ENCODE peak calls at places on chromosomes 11 and 22, in nine cellular contexts. One of them, this sample, is unnamed. For H3K36me3, the result is how much of the 10 kb centered on the place peaks cover.

GRCh38 chr11:82229346-82229745 is 504.3 kb downstream of the FAM181B start:
- DNase-seq in neural progenitor cell: peak
- DNase-seq in HCT116: no peak
- DNase-seq in PC-3: peak
- DNase-seq in SK-N-SH: peak
- DNase-seq in GM23338: peak
- DNase-seq in MM.1S: peak
- DNase-seq in GM23248: peak
- DNase-seq in hepatocyte: peak
- DNase-seq in this sample: peak

GRCh38 chr22:42793848-42794405 is 63.1 kb downstream of the ARFGAP3 start:
- DNase-seq in neural progenitor cell: no peak
- DNase-seq in HCT116: no peak
- DNase-seq in PC-3: no peak
- DNase-seq in SK-N-SH: no peak
- DNase-seq in GM23338: no peak
- DNase-seq in MM.1S: no peak
- DNase-seq in GM23248: no peak
- DNase-seq in hepatocyte: no peak
- DNase-seq in this sample: no peak

GRCh38 chr11:91194551-91194950 is 971.7 kb upstream of the CHORDC1 start:
- DNase-seq in neural progenitor cell: no peak
- DNase-seq in HCT116: no peak
- DNase-seq in PC-3: no peak
- DNase-seq in SK-N-SH: no peak
- DNase-seq in GM23338: no peak
- DNase-seq in MM.1S: no peak
- DNase-seq in GM23248: no peak
- DNase-seq in hepatocyte: no peak
- DNase-seq in this sample: no peak

GRCh38 chr11:61777234-61778090 is 14.9 kb downstream of the TMEM258 start:
- DNase-seq in neural progenitor cell: no peak
- DNase-seq in HCT116: no peak
- DNase-seq in PC-3: no peak
- DNase-seq in SK-N-SH: peak
- DNase-seq in GM23338: peak
- DNase-seq in MM.1S: no peak
- DNase-seq in GM23248: peak
- DNase-seq in hepatocyte: no peak
- DNase-seq in this sample: no peak

GRCh38 chr11:19988598-19988997 is 171.7 kb downstream of the DBX1 start:
- DNase-seq in neural progenitor cell: peak
- DNase-seq in HCT116: peak
- DNase-seq in PC-3: peak
- DNase-seq in SK-N-SH: no peak
- DNase-seq in GM23338: peak
- DNase-seq in MM.1S: no peak
- DNase-seq in GM23248: peak
- DNase-seq in hepatocyte: peak
- DNase-seq in this sample: no peak

GRCh38 chr11:73271936-73272679 is at the start of gene P2RY6:
- DNase-seq in neural progenitor cell: no peak
- DNase-seq in HCT116: no peak
- DNase-seq in PC-3: peak
- DNase-seq in SK-N-SH: peak
- DNase-seq in GM23338: peak
- DNase-seq in MM.1S: peak
- DNase-seq in GM23248: peak
- DNase-seq in hepatocyte: peak
- DNase-seq in this sample: no peak

GRCh38 chr22:49328630-49329405 is 498.9 kb downstream of the BRD1 start:
- DNase-seq in neural progenitor cell: no peak
- DNase-seq in HCT116: no peak
- DNase-seq in PC-3: no peak
- DNase-seq in SK-N-SH: no peak
- DNase-seq in GM23338: no peak
- DNase-seq in MM.1S: no peak
- DNase-seq in GM23248: no peak
- DNase-seq in hepatocyte: no peak
- DNase-seq in this sample: no peak

GRCh38 chr11:84384637-84385227 is 1098.6 kb upstream of the CCDC90B start:
- DNase-seq in neural progenitor cell: peak
- DNase-seq in HCT116: no peak
- DNase-seq in PC-3: peak
- DNase-seq in SK-N-SH: peak
- DNase-seq in GM23338: peak
- DNase-seq in MM.1S: peak
- DNase-seq in GM23248: peak
- DNase-seq in hepatocyte: peak
- DNase-seq in this sample: peak

GRCh38 chr11:72000591-72000867 is 1.8 kb downstream of the IL18BP start:
- DNase-seq in neural progenitor cell: no peak
- DNase-seq in HCT116: no peak
- DNase-seq in PC-3: no peak
- DNase-seq in SK-N-SH: no peak
- DNase-seq in GM23338: no peak
- DNase-seq in MM.1S: no peak
- DNase-seq in GM23248: no peak
- DNase-seq in hepatocyte: no peak
- DNase-seq in this sample: no peak
- H3K36me3 ChIP-seq in neural progenitor cell: under half
- H3K36me3 ChIP-seq in HCT116: under half
- H3K36me3 ChIP-seq in PC-3: under half
- H3K36me3 ChIP-seq in SK-N-SH: half or more
- H3K36me3 ChIP-seq in GM23338: under half
- H3K36me3 ChIP-seq in MM.1S: under half
- H3K36me3 ChIP-seq in GM23248: under half
- H3K36me3 ChIP-seq in hepatocyte: under half
- H3K36me3 ChIP-seq in this sample: under half

DNA sequence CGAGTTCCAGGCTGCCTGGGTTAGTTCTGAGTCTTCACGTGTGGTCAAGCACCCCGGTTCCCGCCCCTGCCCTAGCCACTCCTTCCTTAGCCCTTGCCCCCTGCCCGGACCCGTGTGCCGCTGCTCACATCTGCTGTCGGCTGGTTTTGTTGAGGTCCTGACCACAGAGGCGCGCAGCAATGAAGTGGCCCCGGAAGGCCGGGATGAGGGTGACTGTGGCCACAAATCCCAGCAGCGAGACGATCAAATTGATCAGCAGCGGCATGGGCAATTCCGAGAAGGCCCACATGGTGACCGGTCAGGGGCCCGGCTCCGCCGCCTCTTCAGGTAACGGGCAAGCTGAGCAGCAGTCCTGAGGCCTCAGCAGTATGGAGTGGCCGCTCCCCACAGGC is 290 bp downstream of the DPAGT1 start:
- DNase-seq in neural progenitor cell: no peak
- DNase-seq in HCT116: no peak
- DNase-seq in PC-3: no peak
- DNase-seq in SK-N-SH: peak
- DNase-seq in GM23338: peak
- DNase-seq in MM.1S: peak
- DNase-seq in GM23248: no peak
- DNase-seq in hepatocyte: peak
- DNase-seq in this sample: peak
- TF ChIP-seq EZH2phosphoT487 in neural progenitor cell: no peak
- TF ChIP-seq EZH2phosphoT487 in HCT116: no peak
- TF ChIP-seq EZH2phosphoT487 in PC-3: no peak
- TF ChIP-seq EZH2phosphoT487 in SK-N-SH: no peak
- TF ChIP-seq EZH2phosphoT487 in GM23338: no peak
- TF ChIP-seq EZH2phosphoT487 in MM.1S: no peak
- TF ChIP-seq EZH2phosphoT487 in GM23248: no peak
- TF ChIP-seq EZH2phosphoT487 in hepatocyte: no peak
- TF ChIP-seq EZH2phosphoT487 in this sample: no peak

DNA sequence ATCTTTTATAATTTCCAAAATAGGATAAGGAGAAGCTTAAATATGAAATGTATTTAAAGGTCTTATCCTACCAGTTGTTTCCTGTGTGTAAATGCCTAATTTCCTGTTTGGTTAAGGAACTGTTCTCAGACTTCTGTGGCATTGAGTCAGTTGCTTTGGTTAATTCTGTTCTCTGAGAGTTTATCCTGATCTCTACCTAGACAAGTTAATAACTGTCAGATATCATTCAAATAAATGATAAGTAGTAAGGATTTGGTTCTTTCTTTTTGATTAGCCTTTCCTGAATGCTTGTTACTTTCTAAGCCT is 39.5 kb downstream of the CTNND1 start:
- DNase-seq in neural progenitor cell: no peak
- DNase-seq in HCT116: no peak
- DNase-seq in PC-3: no peak
- DNase-seq in SK-N-SH: no peak
- DNase-seq in GM23338: no peak
- DNase-seq in MM.1S: no peak
- DNase-seq in GM23248: no peak
- DNase-seq in hepatocyte: no peak
- DNase-seq in this sample: peak
- H3K36me3 ChIP-seq in neural progenitor cell: under half
- H3K36me3 ChIP-seq in HCT116: under half
- H3K36me3 ChIP-seq in PC-3: half or more
- H3K36me3 ChIP-seq in SK-N-SH: under half
- H3K36me3 ChIP-seq in GM23338: under half
- H3K36me3 ChIP-seq in MM.1S: under half
- H3K36me3 ChIP-seq in GM23248: half or more
- H3K36me3 ChIP-seq in hepatocyte: under half
- H3K36me3 ChIP-seq in this sample: under half

GRCh38 chr11:115887727-115888126 is 383.5 kb upstream of the CADM1 start:
- DNase-seq in neural progenitor cell: no peak
- DNase-seq in HCT116: no peak
- DNase-seq in PC-3: no peak
- DNase-seq in SK-N-SH: no peak
- DNase-seq in GM23338: no peak
- DNase-seq in MM.1S: no peak
- DNase-seq in GM23248: no peak
- DNase-seq in hepatocyte: no peak
- DNase-seq in this sample: no peak

GRCh38 chr11:115886111-115886733 is 382.0 kb upstream of the CADM1 start:
- DNase-seq in neural progenitor cell: no peak
- DNase-seq in HCT116: no peak
- DNase-seq in PC-3: no peak
- DNase-seq in SK-N-SH: no peak
- DNase-seq in GM23338: peak
- DNase-seq in MM.1S: no peak
- DNase-seq in GM23248: no peak
- DNase-seq in hepatocyte: no peak
- DNase-seq in this sample: no peak

GRCh38 chr11:115887316-115887715 is 383.1 kb upstream of the CADM1 start:
- DNase-seq in neural progenitor cell: no peak
- DNase-seq in HCT116: no peak
- DNase-seq in PC-3: no peak
- DNase-seq in SK-N-SH: no peak
- DNase-seq in GM23338: no peak
- DNase-seq in MM.1S: no peak
- DNase-seq in GM23248: no peak
- DNase-seq in hepatocyte: no peak
- DNase-seq in this sample: no peak

GRCh38 chr11:115884800-115885445 is 380.7 kb upstream of the CADM1 start:
- DNase-seq in neural progenitor cell: no peak
- DNase-seq in HCT116: no peak
- DNase-seq in PC-3: no peak
- DNase-seq in SK-N-SH: no peak
- DNase-seq in GM23338: no peak
- DNase-seq in MM.1S: no peak
- DNase-seq in GM23248: no peak
- DNase-seq in hepatocyte: no peak
- DNase-seq in this sample: no peak

GRCh38 chr11:115885446-115885978 is 381.3 kb upstream of the CADM1 start:
- DNase-seq in neural progenitor cell: peak
- DNase-seq in HCT116: no peak
- DNase-seq in PC-3: no peak
- DNase-seq in SK-N-SH: no peak
- DNase-seq in GM23338: no peak
- DNase-seq in MM.1S: no peak
- DNase-seq in GM23248: no peak
- DNase-seq in hepatocyte: no peak
- DNase-seq in this sample: no peak
- TF ChIP-seq EZH2phosphoT487 in neural progenitor cell: no peak
- TF ChIP-seq EZH2phosphoT487 in HCT116: no peak
- TF ChIP-seq EZH2phosphoT487 in PC-3: no peak
- TF ChIP-seq EZH2phosphoT487 in SK-N-SH: no peak
- TF ChIP-seq EZH2phosphoT487 in GM23338: no peak
- TF ChIP-seq EZH2phosphoT487 in MM.1S: no peak
- TF ChIP-seq EZH2phosphoT487 in GM23248: no peak
- TF ChIP-seq EZH2phosphoT487 in hepatocyte: no peak
- TF ChIP-seq EZH2phosphoT487 in this sample: no peak

GRCh38 chr11:71498091-71498490 is 29.0 kb upstream of the KRTAP5-7 start:
- DNase-seq in neural progenitor cell: no peak
- DNase-seq in HCT116: no peak
- DNase-seq in PC-3: no peak
- DNase-seq in SK-N-SH: no peak
- DNase-seq in GM23338: no peak
- DNase-seq in MM.1S: no peak
- DNase-seq in GM23248: no peak
- DNase-seq in hepatocyte: no peak
- DNase-seq in this sample: no peak
- H3K36me3 ChIP-seq in neural progenitor cell: under half
- H3K36me3 ChIP-seq in HCT116: under half
- H3K36me3 ChIP-seq in PC-3: under half
- H3K36me3 ChIP-seq in SK-N-SH: half or more
- H3K36me3 ChIP-seq in GM23338: under half
- H3K36me3 ChIP-seq in MM.1S: under half
- H3K36me3 ChIP-seq in GM23248: under half
- H3K36me3 ChIP-seq in hepatocyte: under half
- H3K36me3 ChIP-seq in this sample: under half

DNA sequence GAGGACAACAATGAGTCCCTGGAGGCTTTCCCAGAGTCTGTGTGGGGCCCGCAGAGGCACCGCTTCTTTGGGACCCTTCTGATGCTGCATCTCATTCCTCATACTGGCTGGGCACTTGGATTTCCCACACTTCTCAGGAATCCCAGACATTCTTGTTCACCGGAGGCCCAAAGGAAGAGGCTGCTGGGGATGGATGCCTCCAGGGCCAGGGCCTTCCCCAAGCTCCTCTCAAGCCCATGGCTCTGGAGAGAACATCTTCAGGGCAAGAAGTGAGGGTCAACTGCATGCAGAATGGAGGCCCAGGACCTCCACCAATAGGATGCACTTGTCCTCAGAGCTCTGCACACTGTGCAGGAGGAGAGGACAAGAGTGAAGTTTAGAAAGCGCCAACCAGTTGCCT is 34.6 kb downstream of the DKK3 start:
- DNase-seq in neural progenitor cell: no peak
- DNase-seq in HCT116: no peak
- DNase-seq in PC-3: no peak
- DNase-seq in SK-N-SH: no peak
- DNase-seq in GM23338: no peak
- DNase-seq in MM.1S: no peak
- DNase-seq in GM23248: no peak
- DNase-seq in hepatocyte: no peak
- DNase-seq in this sample: no peak
- TF ChIP-seq EZH2phosphoT487 in neural progenitor cell: no peak
- TF ChIP-seq EZH2phosphoT487 in HCT116: no peak
- TF ChIP-seq EZH2phosphoT487 in PC-3: no peak
- TF ChIP-seq EZH2phosphoT487 in SK-N-SH: no peak
- TF ChIP-seq EZH2phosphoT487 in GM23338: no peak
- TF ChIP-seq EZH2phosphoT487 in MM.1S: no peak
- TF ChIP-seq EZH2phosphoT487 in GM23248: no peak
- TF ChIP-seq EZH2phosphoT487 in hepatocyte: no peak
- TF ChIP-seq EZH2phosphoT487 in this sample: no peak

GRCh38 chr11:94820480-94820879 is 52.3 kb downstream of the AMOTL1 start:
- DNase-seq in neural progenitor cell: no peak
- DNase-seq in HCT116: no peak
- DNase-seq in PC-3: no peak
- DNase-seq in SK-N-SH: no peak
- DNase-seq in GM23338: no peak
- DNase-seq in MM.1S: no peak
- DNase-seq in GM23248: no peak
- DNase-seq in hepatocyte: no peak
- DNase-seq in this sample: no peak
- H3K36me3 ChIP-seq in neural progenitor cell: under half
- H3K36me3 ChIP-seq in HCT116: under half
- H3K36me3 ChIP-seq in PC-3: half or more
- H3K36me3 ChIP-seq in SK-N-SH: half or more
- H3K36me3 ChIP-seq in GM23338: under half
- H3K36me3 ChIP-seq in MM.1S: under half
- H3K36me3 ChIP-seq in GM23248: under half
- H3K36me3 ChIP-seq in hepatocyte: under half
- H3K36me3 ChIP-seq in this sample: under half

This sample was measured in OCI-LY7.